ENCODE peak calls at places on chromosomes 16 and 17, in five cellular contexts. A is C1 segment of cervical spinal cord, W is HS-5, F is SK-N-MC, J is body of pancreas. Z is an unnamed sample.

GRCh38 chr17:65638221-65638940 is 76.9 kb upstream of the AXIN2 start:
- DNase-seq in A (no peak), W (no peak), F (no peak), J (no peak), Z (no peak)

GRCh38 chr17:29342148-29342765 is 47.9 kb upstream of the TAOK1 start:
- DNase-seq in A (no peak), W (no peak), F (no peak), J (no peak), Z (no peak)

GRCh38 chr16:29694384-29695195 is 15.6 kb downstream of the QPRT start:
- DNase-seq in A (peak; percentile 17), W (no peak), F (no peak), J (no peak), Z (no peak)

GRCh38 chr17:48589060-48589830 is 796 bp downstream of the HOXB3 start:
- DNase-seq in A (no peak), W (no peak), F (no peak), J (no peak), Z (no peak)

GRCh38 chr17:63819585-63820537 is 7.4 kb upstream of the PSMC5 start:
- DNase-seq in A (no peak), W (no peak), F (no peak), J (no peak), Z (no peak)

GRCh38 chr17:54902611-54903010 is 2.0 kb downstream of the TOM1L1 start:
- DNase-seq in A (no peak), W (no peak), F (no peak), J (no peak), Z (no peak)

GRCh38 chr17:74585711-74586110 is 6.4 kb downstream of the CD300LD start:
- DNase-seq in A (no peak), W (no peak), F (no peak), J (no peak), Z (no peak)

GRCh38 chr17:76689859-76690258 is 20.9 kb downstream of the MXRA7 start:
- DNase-seq in A (no peak), W (no peak), F (no peak), J (no peak), Z (no peak)

GRCh38 chr17:68155692-68156091 is 92.2 kb upstream of the AMZ2 start:
- DNase-seq in A (no peak), W (no peak), F (no peak), J (no peak), Z (no peak)

GRCh38 chr16:58426095-58426494 is 33.8 kb downstream of the GINS3 start:
- DNase-seq in A (peak; percentile 36), W (no peak), F (no peak), J (no peak), Z (no peak)

GRCh38 chr17:67461876-67462275 is 84.8 kb downstream of the PITPNC1 start:
- DNase-seq in A (no peak), W (no peak), F (no peak), J (no peak), Z (no peak)

GRCh38 chr16:1464894-1465566 is 9.8 kb downstream of the CLCN7 start:
- DNase-seq in A (no peak), W (no peak), F (no peak), J (no peak), Z (no peak)

GRCh38 chr16:54277845-54278703 is 8.5 kb downstream of the IRX3 start:
- DNase-seq in A (peak; percentile 36), W (no peak), F (no peak), J (no peak), Z (no peak)

GRCh38 chr16:28192811-28193529 is 18.8 kb downstream of the XPO6 start:
- DNase-seq in A (no peak), W (no peak), F (no peak), J (no peak), Z (no peak)

GRCh38 chr16:89506791-89507191 is 1.4 kb upstream of the SPG7 start:
- DNase-seq in A (no peak), W (no peak), F (no peak), J (no peak), Z (no peak)

GRCh38 chr17:40922239-40922638 is 15.2 kb downstream of the KRT23 start:
- DNase-seq in A (peak; percentile 6), W (no peak), F (no peak), J (no peak), Z (peak; percentile 41)

GRCh38 chr16:50102046-50102756 is 36.4 kb downstream of the HEATR3 start:
- DNase-seq in A (no peak), W (peak; percentile 51), F (no peak), J (no peak), Z (no peak)

GRCh38 chr16:69236319-69236718 is 49.4 kb downstream of the SNTB2 start:
- DNase-seq in A (no peak), W (no peak), F (no peak), J (no peak), Z (no peak)